ENCODE peak calls at places on chromosomes 6 and 20, in seven cellular contexts. One of them, this sample, is unnamed.

GRCh38 chr6:45984347-45984746 is 31.3 kb downstream of the CLIC5 start:
- DNase-seq in H54: no peak
- DNase-seq in skeletal muscle cell: no peak
- DNase-seq in NCI-H2171: no peak
- DNase-seq in dorsolateral prefrontal cortex: no peak
- DNase-seq in H7: no peak
- DNase-seq in WTC11: no peak
- DNase-seq in this sample: no peak

GRCh38 chr6:31143148-31143547 is 4.3 kb upstream of the PSORS1C2 start:
- DNase-seq in H54: peak
- DNase-seq in skeletal muscle cell: peak
- DNase-seq in NCI-H2171: no peak
- DNase-seq in dorsolateral prefrontal cortex: no peak
- DNase-seq in H7: peak
- DNase-seq in WTC11: no peak
- DNase-seq in this sample: peak

GRCh38 chr6:140445474-140446004 is 1071.1 kb upstream of the CITED2 start:
- DNase-seq in H54: peak
- DNase-seq in skeletal muscle cell: no peak
- DNase-seq in NCI-H2171: no peak
- DNase-seq in dorsolateral prefrontal cortex: no peak
- DNase-seq in H7: no peak
- DNase-seq in WTC11: no peak
- DNase-seq in this sample: no peak

GRCh38 chr6:169991913-169992312 is 240.5 kb downstream of the ERMARD start:
- DNase-seq in H54: no peak
- DNase-seq in skeletal muscle cell: no peak
- DNase-seq in NCI-H2171: no peak
- DNase-seq in dorsolateral prefrontal cortex: peak
- DNase-seq in H7: peak
- DNase-seq in WTC11: no peak
- DNase-seq in this sample: no peak

GRCh38 chr6:134446228-134446848 is 128.4 kb upstream of the SGK1 start:
- DNase-seq in H54: no peak
- DNase-seq in skeletal muscle cell: no peak
- DNase-seq in NCI-H2171: no peak
- DNase-seq in dorsolateral prefrontal cortex: no peak
- DNase-seq in H7: no peak
- DNase-seq in WTC11: no peak
- DNase-seq in this sample: no peak

GRCh38 chr6:130324657-130325056 is 41.2 kb upstream of the TMEM200A start:
- DNase-seq in H54: no peak
- DNase-seq in skeletal muscle cell: peak
- DNase-seq in NCI-H2171: no peak
- DNase-seq in dorsolateral prefrontal cortex: no peak
- DNase-seq in H7: no peak
- DNase-seq in WTC11: no peak
- DNase-seq in this sample: no peak

GRCh38 chr6:98574991-98575390 is 259.4 kb upstream of the POU3F2 start:
- DNase-seq in H54: no peak
- DNase-seq in skeletal muscle cell: no peak
- DNase-seq in NCI-H2171: no peak
- DNase-seq in dorsolateral prefrontal cortex: peak
- DNase-seq in H7: no peak
- DNase-seq in WTC11: no peak
- DNase-seq in this sample: peak

GRCh38 chr6:11810039-11810541 is 31.5 kb upstream of the ADTRP start:
- DNase-seq in H54: peak
- DNase-seq in skeletal muscle cell: peak
- DNase-seq in NCI-H2171: no peak
- DNase-seq in dorsolateral prefrontal cortex: no peak
- DNase-seq in H7: no peak
- DNase-seq in WTC11: no peak
- DNase-seq in this sample: peak

GRCh38 chr6:14228571-14228970 is 111.0 kb downstream of the CD83 start:
- DNase-seq in H54: no peak
- DNase-seq in skeletal muscle cell: peak
- DNase-seq in NCI-H2171: no peak
- DNase-seq in dorsolateral prefrontal cortex: no peak
- DNase-seq in H7: no peak
- DNase-seq in WTC11: no peak
- DNase-seq in this sample: no peak

GRCh38 chr20:11738852-11739251 is 178.8 kb upstream of the BTBD3 start:
- DNase-seq in H54: no peak
- DNase-seq in skeletal muscle cell: no peak
- DNase-seq in NCI-H2171: no peak
- DNase-seq in dorsolateral prefrontal cortex: no peak
- DNase-seq in H7: no peak
- DNase-seq in WTC11: no peak
- DNase-seq in this sample: no peak

GRCh38 chr6:97060254-97060653 is 135.7 kb downstream of the KLHL32 start:
- DNase-seq in H54: no peak
- DNase-seq in skeletal muscle cell: no peak
- DNase-seq in NCI-H2171: no peak
- DNase-seq in dorsolateral prefrontal cortex: no peak
- DNase-seq in H7: no peak
- DNase-seq in WTC11: no peak
- DNase-seq in this sample: no peak

GRCh38 chr20:61099786-61100185 is 152.3 kb upstream of the CDH4 start:
- DNase-seq in H54: no peak
- DNase-seq in skeletal muscle cell: no peak
- DNase-seq in NCI-H2171: no peak
- DNase-seq in dorsolateral prefrontal cortex: no peak
- DNase-seq in H7: no peak
- DNase-seq in WTC11: no peak
- DNase-seq in this sample: no peak

GRCh38 chr6:148053796-148054195 is 288.8 kb upstream of the SASH1 start:
- DNase-seq in H54: no peak
- DNase-seq in skeletal muscle cell: no peak
- DNase-seq in NCI-H2171: no peak
- DNase-seq in dorsolateral prefrontal cortex: no peak
- DNase-seq in H7: no peak
- DNase-seq in WTC11: no peak
- DNase-seq in this sample: no peak

GRCh38 chr6:160102956-160103824 is 18.4 kb upstream of the SLC22A1 start:
- DNase-seq in H54: no peak
- DNase-seq in skeletal muscle cell: no peak
- DNase-seq in NCI-H2171: no peak
- DNase-seq in dorsolateral prefrontal cortex: no peak
- DNase-seq in H7: peak
- DNase-seq in WTC11: peak
- DNase-seq in this sample: no peak

GRCh38 chr6:37188962-37189510 is 19.1 kb downstream of the PIM1 start:
- DNase-seq in H54: no peak
- DNase-seq in skeletal muscle cell: no peak
- DNase-seq in NCI-H2171: no peak
- DNase-seq in dorsolateral prefrontal cortex: no peak
- DNase-seq in H7: no peak
- DNase-seq in WTC11: no peak
- DNase-seq in this sample: no peak

GRCh38 chr20:11323821-11324220 is 593.9 kb upstream of the BTBD3 start:
- DNase-seq in H54: no peak
- DNase-seq in skeletal muscle cell: no peak
- DNase-seq in NCI-H2171: no peak
- DNase-seq in dorsolateral prefrontal cortex: no peak
- DNase-seq in H7: no peak
- DNase-seq in WTC11: no peak
- DNase-seq in this sample: no peak

GRCh38 chr6:132359891-132360290 is 41.4 kb downstream of the MOXD1 start:
- DNase-seq in H54: no peak
- DNase-seq in skeletal muscle cell: no peak
- DNase-seq in NCI-H2171: no peak
- DNase-seq in dorsolateral prefrontal cortex: no peak
- DNase-seq in H7: no peak
- DNase-seq in WTC11: no peak
- DNase-seq in this sample: no peak

GRCh38 chr6:57135885-57136284 is 36.2 kb upstream of the BAG2 start:
- DNase-seq in H54: no peak
- DNase-seq in skeletal muscle cell: no peak
- DNase-seq in NCI-H2171: no peak
- DNase-seq in dorsolateral prefrontal cortex: no peak
- DNase-seq in H7: no peak
- DNase-seq in WTC11: no peak
- DNase-seq in this sample: no peak

GRCh38 chr6:141965016-141965545 is 167.6 kb upstream of the GJE1 start:
- DNase-seq in H54: no peak
- DNase-seq in skeletal muscle cell: no peak
- DNase-seq in NCI-H2171: no peak
- DNase-seq in dorsolateral prefrontal cortex: no peak
- DNase-seq in H7: no peak
- DNase-seq in WTC11: no peak
- DNase-seq in this sample: no peak

GRCh38 chr6:15066433-15067337 is 179.2 kb upstream of the JARID2 start:
- DNase-seq in H54: no peak
- DNase-seq in skeletal muscle cell: peak
- DNase-seq in NCI-H2171: no peak
- DNase-seq in dorsolateral prefrontal cortex: peak
- DNase-seq in H7: no peak
- DNase-seq in WTC11: no peak
- DNase-seq in this sample: peak

GRCh38 chr20:17505664-17506517 is 25.3 kb downstream of the BFSP1 start:
- DNase-seq in H54: peak
- DNase-seq in skeletal muscle cell: no peak
- DNase-seq in NCI-H2171: no peak
- DNase-seq in dorsolateral prefrontal cortex: no peak
- DNase-seq in H7: no peak
- DNase-seq in WTC11: no peak
- DNase-seq in this sample: no peak

GRCh38 chr6:32192608-32193039 is at the start of gene GPSM3:
- DNase-seq in H54: no peak
- DNase-seq in skeletal muscle cell: no peak
- DNase-seq in NCI-H2171: no peak
- DNase-seq in dorsolateral prefrontal cortex: no peak
- DNase-seq in H7: peak
- DNase-seq in WTC11: peak
- DNase-seq in this sample: peak

GRCh38 chr6:166534658-166535406 is 51.6 kb downstream of the RAMACL start:
- DNase-seq in H54: no peak
- DNase-seq in skeletal muscle cell: no peak
- DNase-seq in NCI-H2171: no peak
- DNase-seq in dorsolateral prefrontal cortex: no peak
- DNase-seq in H7: no peak
- DNase-seq in WTC11: no peak
- DNase-seq in this sample: no peak

GRCh38 chr20:15639839-15640238 is 933.4 kb downstream of the KIF16B start:
- DNase-seq in H54: no peak
- DNase-seq in skeletal muscle cell: no peak
- DNase-seq in NCI-H2171: no peak
- DNase-seq in dorsolateral prefrontal cortex: no peak
- DNase-seq in H7: no peak
- DNase-seq in WTC11: no peak
- DNase-seq in this sample: no peak

GRCh38 chr20:1880529-1881239 is 14.5 kb upstream of the SIRPA start:
- DNase-seq in H54: no peak
- DNase-seq in skeletal muscle cell: no peak
- DNase-seq in NCI-H2171: no peak
- DNase-seq in dorsolateral prefrontal cortex: no peak
- DNase-seq in H7: peak
- DNase-seq in WTC11: no peak
- DNase-seq in this sample: no peak

GRCh38 chr20:54268941-54269340 is 61.1 kb downstream of the PFDN4 start:
- DNase-seq in H54: no peak
- DNase-seq in skeletal muscle cell: no peak
- DNase-seq in NCI-H2171: no peak
- DNase-seq in dorsolateral prefrontal cortex: no peak
- DNase-seq in H7: peak
- DNase-seq in WTC11: peak
- DNase-seq in this sample: no peak

GRCh38 chr20:52652271-52652670 is 319.9 kb upstream of the TSHZ2 start:
- DNase-seq in H54: no peak
- DNase-seq in skeletal muscle cell: no peak
- DNase-seq in NCI-H2171: no peak
- DNase-seq in dorsolateral prefrontal cortex: no peak
- DNase-seq in H7: no peak
- DNase-seq in WTC11: no peak
- DNase-seq in this sample: no peak

GRCh38 chr6:106253194-106253593 is 72.4 kb downstream of the ATG5 start:
- DNase-seq in H54: peak
- DNase-seq in skeletal muscle cell: peak
- DNase-seq in NCI-H2171: no peak
- DNase-seq in dorsolateral prefrontal cortex: no peak
- DNase-seq in H7: no peak
- DNase-seq in WTC11: no peak
- DNase-seq in this sample: no peak

GRCh38 chr20:59787186-59787890 is 146.1 kb downstream of the SYCP2 start:
- DNase-seq in H54: no peak
- DNase-seq in skeletal muscle cell: no peak
- DNase-seq in NCI-H2171: no peak
- DNase-seq in dorsolateral prefrontal cortex: no peak
- DNase-seq in H7: peak
- DNase-seq in WTC11: no peak
- DNase-seq in this sample: no peak

GRCh38 chr6:160519603-160520042 is 144.5 kb downstream of the LPA start:
- DNase-seq in H54: no peak
- DNase-seq in skeletal muscle cell: no peak
- DNase-seq in NCI-H2171: no peak
- DNase-seq in dorsolateral prefrontal cortex: no peak
- DNase-seq in H7: no peak
- DNase-seq in WTC11: no peak
- DNase-seq in this sample: no peak

GRCh38 chr6:30167101-30167500 is 3.8 kb downstream of the TRIM15 start:
- DNase-seq in H54: no peak
- DNase-seq in skeletal muscle cell: no peak
- DNase-seq in NCI-H2171: no peak
- DNase-seq in dorsolateral prefrontal cortex: no peak
- DNase-seq in H7: no peak
- DNase-seq in WTC11: no peak
- DNase-seq in this sample: no peak

GRCh38 chr20:21450572-21450971 is 53.2 kb upstream of the NKX2-4 start:
- DNase-seq in H54: no peak
- DNase-seq in skeletal muscle cell: no peak
- DNase-seq in NCI-H2171: no peak
- DNase-seq in dorsolateral prefrontal cortex: no peak
- DNase-seq in H7: no peak
- DNase-seq in WTC11: no peak
- DNase-seq in this sample: no peak

GRCh38 chr6:110398778-110399177 is 16.6 kb downstream of the DDO start:
- DNase-seq in H54: peak
- DNase-seq in skeletal muscle cell: no peak
- DNase-seq in NCI-H2171: no peak
- DNase-seq in dorsolateral prefrontal cortex: no peak
- DNase-seq in H7: no peak
- DNase-seq in WTC11: no peak
- DNase-seq in this sample: no peak

GRCh38 chr6:79277109-79277508 is 42.6 kb upstream of the HMGN3 start:
- DNase-seq in H54: no peak
- DNase-seq in skeletal muscle cell: no peak
- DNase-seq in NCI-H2171: no peak
- DNase-seq in dorsolateral prefrontal cortex: no peak
- DNase-seq in H7: no peak
- DNase-seq in WTC11: no peak
- DNase-seq in this sample: no peak

GRCh38 chr20:54132612-54133433 is 41.0 kb downstream of the CYP24A1 start:
- DNase-seq in H54: peak
- DNase-seq in skeletal muscle cell: peak
- DNase-seq in NCI-H2171: peak
- DNase-seq in dorsolateral prefrontal cortex: no peak
- DNase-seq in H7: no peak
- DNase-seq in WTC11: no peak
- DNase-seq in this sample: no peak

GRCh38 chr20:46636981-46637860 is 14.0 kb downstream of the SLC13A3 start:
- DNase-seq in H54: no peak
- DNase-seq in skeletal muscle cell: no peak
- DNase-seq in NCI-H2171: no peak
- DNase-seq in dorsolateral prefrontal cortex: no peak
- DNase-seq in H7: no peak
- DNase-seq in WTC11: no peak
- DNase-seq in this sample: no peak

GRCh38 chr6:47309326-47310130 is at the start of gene TNFRSF21:
- DNase-seq in H54: peak
- DNase-seq in skeletal muscle cell: peak
- DNase-seq in NCI-H2171: peak
- DNase-seq in dorsolateral prefrontal cortex: peak
- DNase-seq in H7: peak
- DNase-seq in WTC11: peak
- DNase-seq in this sample: peak

GRCh38 chr6:73262701-73263569 is at the start of gene KHDC1:
- DNase-seq in H54: peak
- DNase-seq in skeletal muscle cell: no peak
- DNase-seq in NCI-H2171: peak
- DNase-seq in dorsolateral prefrontal cortex: peak
- DNase-seq in H7: peak
- DNase-seq in WTC11: peak
- DNase-seq in this sample: peak